ENCODE peak calls at places on chromosomes 13 and 19, in eight cellular contexts. One of them, this sample, is unnamed.

GRCh38 chr13:20728579-20729300 is 25.2 kb downstream of the IL17D start:
- DNase-seq in CD8-positive, alpha-beta memory T cell: no peak
- DNase-seq in CD4-positive, alpha-beta T cell: no peak
- DNase-seq in substantia nigra: no peak
- DNase-seq in prostate gland: no peak
- DNase-seq in hepatocyte: no peak
- DNase-seq in left ventricle myocardium inferior: no peak
- DNase-seq in upper lobe of right lung: no peak
- DNase-seq in this sample: no peak

GRCh38 chr19:56403261-56403660 is 871 bp upstream of the ZNF583 start:
- DNase-seq in CD8-positive, alpha-beta memory T cell: no peak
- DNase-seq in CD4-positive, alpha-beta T cell: no peak
- DNase-seq in substantia nigra: no peak
- DNase-seq in prostate gland: no peak
- DNase-seq in hepatocyte: no peak
- DNase-seq in left ventricle myocardium inferior: no peak
- DNase-seq in upper lobe of right lung: no peak
- DNase-seq in this sample: no peak

GRCh38 chr19:8648240-8648639 is 17.8 kb downstream of the NFILZ start:
- DNase-seq in CD8-positive, alpha-beta memory T cell: no peak
- DNase-seq in CD4-positive, alpha-beta T cell: no peak
- DNase-seq in substantia nigra: no peak
- DNase-seq in prostate gland: no peak
- DNase-seq in hepatocyte: no peak
- DNase-seq in left ventricle myocardium inferior: no peak
- DNase-seq in upper lobe of right lung: no peak
- DNase-seq in this sample: no peak

GRCh38 chr19:5828661-5829566 is 10.6 kb downstream of the FUT6 start:
- DNase-seq in CD8-positive, alpha-beta memory T cell: no peak
- DNase-seq in CD4-positive, alpha-beta T cell: no peak
- DNase-seq in substantia nigra: no peak
- DNase-seq in prostate gland: no peak
- DNase-seq in hepatocyte: peak; percentile 89
- DNase-seq in left ventricle myocardium inferior: peak; percentile 40
- DNase-seq in upper lobe of right lung: no peak
- DNase-seq in this sample: no peak

GRCh38 chr13:29923554-29924481 is 73.4 kb upstream of the UBL3 start:
- DNase-seq in CD8-positive, alpha-beta memory T cell: peak; percentile 74
- DNase-seq in CD4-positive, alpha-beta T cell: peak; percentile 42
- DNase-seq in substantia nigra: no peak
- DNase-seq in prostate gland: peak; percentile 92
- DNase-seq in hepatocyte: peak; percentile 95
- DNase-seq in left ventricle myocardium inferior: peak; percentile 42
- DNase-seq in upper lobe of right lung: peak; percentile 91
- DNase-seq in this sample: no peak

GRCh38 chr19:30255783-30256509 is 116.2 kb upstream of the ZNF536 start:
- DNase-seq in CD8-positive, alpha-beta memory T cell: no peak
- DNase-seq in CD4-positive, alpha-beta T cell: no peak
- DNase-seq in substantia nigra: no peak
- DNase-seq in prostate gland: no peak
- DNase-seq in hepatocyte: no peak
- DNase-seq in left ventricle myocardium inferior: no peak
- DNase-seq in upper lobe of right lung: no peak
- DNase-seq in this sample: no peak

GRCh38 chr13:98199480-98199879 is 22.4 kb upstream of the RNF113B start:
- DNase-seq in CD8-positive, alpha-beta memory T cell: no peak
- DNase-seq in CD4-positive, alpha-beta T cell: no peak
- DNase-seq in substantia nigra: no peak
- DNase-seq in prostate gland: no peak
- DNase-seq in hepatocyte: no peak
- DNase-seq in left ventricle myocardium inferior: no peak
- DNase-seq in upper lobe of right lung: no peak
- DNase-seq in this sample: no peak

GRCh38 chr19:4066682-4067395 is at the start of gene ZBTB7A:
- DNase-seq in CD8-positive, alpha-beta memory T cell: peak; percentile 91
- DNase-seq in CD4-positive, alpha-beta T cell: peak; percentile 76
- DNase-seq in substantia nigra: no peak
- DNase-seq in prostate gland: peak; percentile 81
- DNase-seq in hepatocyte: peak; percentile 90
- DNase-seq in left ventricle myocardium inferior: peak; percentile 87
- DNase-seq in upper lobe of right lung: peak; percentile 92
- DNase-seq in this sample: peak; percentile 66

GRCh38 chr13:59494560-59494970 is 669.2 kb downstream of the DIAPH3 start:
- DNase-seq in CD8-positive, alpha-beta memory T cell: no peak
- DNase-seq in CD4-positive, alpha-beta T cell: no peak
- DNase-seq in substantia nigra: no peak
- DNase-seq in prostate gland: no peak
- DNase-seq in hepatocyte: no peak
- DNase-seq in left ventricle myocardium inferior: peak; percentile 30
- DNase-seq in upper lobe of right lung: no peak
- DNase-seq in this sample: no peak

GRCh38 chr13:22091222-22091970 is 420.5 kb downstream of the FGF9 start:
- DNase-seq in CD8-positive, alpha-beta memory T cell: no peak
- DNase-seq in CD4-positive, alpha-beta T cell: no peak
- DNase-seq in substantia nigra: no peak
- DNase-seq in prostate gland: no peak
- DNase-seq in hepatocyte: peak; percentile 52
- DNase-seq in left ventricle myocardium inferior: no peak
- DNase-seq in upper lobe of right lung: no peak
- DNase-seq in this sample: no peak

GRCh38 chr13:75761373-75761772 is 125.2 kb downstream of the LMO7 start:
- DNase-seq in CD8-positive, alpha-beta memory T cell: no peak
- DNase-seq in CD4-positive, alpha-beta T cell: no peak
- DNase-seq in substantia nigra: no peak
- DNase-seq in prostate gland: no peak
- DNase-seq in hepatocyte: no peak
- DNase-seq in left ventricle myocardium inferior: no peak
- DNase-seq in upper lobe of right lung: no peak
- DNase-seq in this sample: no peak

GRCh38 chr13:92265408-92265807 is 867.0 kb downstream of the GPC5 start:
- DNase-seq in CD8-positive, alpha-beta memory T cell: no peak
- DNase-seq in CD4-positive, alpha-beta T cell: no peak
- DNase-seq in substantia nigra: no peak
- DNase-seq in prostate gland: no peak
- DNase-seq in hepatocyte: no peak
- DNase-seq in left ventricle myocardium inferior: no peak
- DNase-seq in upper lobe of right lung: no peak
- DNase-seq in this sample: no peak

GRCh38 chr13:110560606-110561334 is 752 bp downstream of the RAB20 start:
- DNase-seq in CD8-positive, alpha-beta memory T cell: no peak
- DNase-seq in CD4-positive, alpha-beta T cell: no peak
- DNase-seq in substantia nigra: no peak
- DNase-seq in prostate gland: no peak
- DNase-seq in hepatocyte: peak; percentile 60
- DNase-seq in left ventricle myocardium inferior: peak; percentile 29
- DNase-seq in upper lobe of right lung: no peak
- DNase-seq in this sample: no peak

GRCh38 chr13:47555235-47555634 is 445.8 kb downstream of the SUCLA2 start:
- DNase-seq in CD8-positive, alpha-beta memory T cell: no peak
- DNase-seq in CD4-positive, alpha-beta T cell: no peak
- DNase-seq in substantia nigra: no peak
- DNase-seq in prostate gland: no peak
- DNase-seq in hepatocyte: no peak
- DNase-seq in left ventricle myocardium inferior: no peak
- DNase-seq in upper lobe of right lung: no peak
- DNase-seq in this sample: no peak

GRCh38 chr13:24851546-24851945 is 87.6 kb downstream of the RNF17 start:
- DNase-seq in CD8-positive, alpha-beta memory T cell: no peak
- DNase-seq in CD4-positive, alpha-beta T cell: no peak
- DNase-seq in substantia nigra: no peak
- DNase-seq in prostate gland: no peak
- DNase-seq in hepatocyte: peak; percentile 37
- DNase-seq in left ventricle myocardium inferior: no peak
- DNase-seq in upper lobe of right lung: no peak
- DNase-seq in this sample: no peak
- H3K27ac ChIP-seq in CD8-positive, alpha-beta memory T cell: no peak overlapping the region
- H3K27ac ChIP-seq in CD4-positive, alpha-beta T cell: no peak overlapping the region
- H3K27ac ChIP-seq in substantia nigra: no peak overlapping the region
- H3K27ac ChIP-seq in prostate gland: no peak overlapping the region
- H3K27ac ChIP-seq in hepatocyte: peak overlapping the region; percentile 82
- H3K27ac ChIP-seq in left ventricle myocardium inferior: no peak overlapping the region
- H3K27ac ChIP-seq in upper lobe of right lung: no peak overlapping the region
- H3K27ac ChIP-seq in this sample: no peak overlapping the region

GRCh38 chr19:38544569-38545315 is 73.0 kb downstream of the MAP4K1 start:
- DNase-seq in CD8-positive, alpha-beta memory T cell: no peak
- DNase-seq in CD4-positive, alpha-beta T cell: no peak
- DNase-seq in substantia nigra: no peak
- DNase-seq in prostate gland: peak; percentile 20
- DNase-seq in hepatocyte: no peak
- DNase-seq in left ventricle myocardium inferior: no peak
- DNase-seq in upper lobe of right lung: no peak
- DNase-seq in this sample: no peak
- H3K27ac ChIP-seq in CD8-positive, alpha-beta memory T cell: peak overlapping the region; percentile 41
- H3K27ac ChIP-seq in CD4-positive, alpha-beta T cell: no peak overlapping the region
- H3K27ac ChIP-seq in substantia nigra: peak overlapping the region; percentile 80
- H3K27ac ChIP-seq in prostate gland: no peak overlapping the region
- H3K27ac ChIP-seq in hepatocyte: peak overlapping the region; percentile 14
- H3K27ac ChIP-seq in left ventricle myocardium inferior: no peak overlapping the region
- H3K27ac ChIP-seq in upper lobe of right lung: peak overlapping the region; percentile 7
- H3K27ac ChIP-seq in this sample: peak overlapping the region; percentile 14

DNA sequence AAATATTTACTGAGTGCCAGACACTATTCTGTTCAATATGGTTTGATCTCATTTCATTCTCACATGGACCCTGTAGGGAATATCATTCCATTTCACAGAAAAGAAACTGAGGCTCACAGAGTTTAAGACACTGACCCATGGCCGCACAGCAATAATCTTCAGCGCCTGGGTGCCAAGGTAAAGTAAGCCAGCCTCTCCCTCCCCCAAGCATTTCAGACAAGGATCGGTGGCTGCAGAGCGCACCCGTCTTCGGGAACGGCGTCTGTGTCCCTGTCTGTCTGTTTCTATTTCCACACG is 4.3 kb upstream of the PDE4A start:
- DNase-seq in CD8-positive, alpha-beta memory T cell: no peak
- DNase-seq in CD4-positive, alpha-beta T cell: no peak
- DNase-seq in substantia nigra: no peak
- DNase-seq in prostate gland: no peak
- DNase-seq in hepatocyte: no peak
- DNase-seq in left ventricle myocardium inferior: no peak
- DNase-seq in upper lobe of right lung: no peak
- DNase-seq in this sample: no peak
- H3K27ac ChIP-seq in CD8-positive, alpha-beta memory T cell: peak overlapping the region; percentile 71
- H3K27ac ChIP-seq in CD4-positive, alpha-beta T cell: peak overlapping the region; percentile 31
- H3K27ac ChIP-seq in substantia nigra: no peak overlapping the region
- H3K27ac ChIP-seq in prostate gland: no peak overlapping the region
- H3K27ac ChIP-seq in hepatocyte: no peak overlapping the region
- H3K27ac ChIP-seq in left ventricle myocardium inferior: peak overlapping the region; percentile 37
- H3K27ac ChIP-seq in upper lobe of right lung: peak overlapping the region; percentile 37
- H3K27ac ChIP-seq in this sample: peak overlapping the region; percentile 21

GRCh38 chr19:1134431-1134830 is 30.6 kb downstream of the GPX4 start:
- DNase-seq in CD8-positive, alpha-beta memory T cell: no peak
- DNase-seq in CD4-positive, alpha-beta T cell: no peak
- DNase-seq in substantia nigra: no peak
- DNase-seq in prostate gland: no peak
- DNase-seq in hepatocyte: no peak
- DNase-seq in left ventricle myocardium inferior: no peak
- DNase-seq in upper lobe of right lung: no peak
- DNase-seq in this sample: no peak

GRCh38 chr19:1135454-1135853 is 31.7 kb downstream of the GPX4 start:
- DNase-seq in CD8-positive, alpha-beta memory T cell: no peak
- DNase-seq in CD4-positive, alpha-beta T cell: no peak
- DNase-seq in substantia nigra: no peak
- DNase-seq in prostate gland: no peak
- DNase-seq in hepatocyte: no peak
- DNase-seq in left ventricle myocardium inferior: no peak
- DNase-seq in upper lobe of right lung: no peak
- DNase-seq in this sample: no peak

GRCh38 chr19:1132625-1133383 is 29.0 kb downstream of the GPX4 start:
- DNase-seq in CD8-positive, alpha-beta memory T cell: peak; percentile 65
- DNase-seq in CD4-positive, alpha-beta T cell: peak; percentile 23
- DNase-seq in substantia nigra: no peak
- DNase-seq in prostate gland: no peak
- DNase-seq in hepatocyte: no peak
- DNase-seq in left ventricle myocardium inferior: no peak
- DNase-seq in upper lobe of right lung: no peak
- DNase-seq in this sample: no peak

GRCh38 chr19:1131718-1132552 is 28.1 kb downstream of the GPX4 start:
- DNase-seq in CD8-positive, alpha-beta memory T cell: peak; percentile 90
- DNase-seq in CD4-positive, alpha-beta T cell: peak; percentile 94
- DNase-seq in substantia nigra: no peak
- DNase-seq in prostate gland: peak; percentile 83
- DNase-seq in hepatocyte: peak; percentile 93
- DNase-seq in left ventricle myocardium inferior: peak; percentile 86
- DNase-seq in upper lobe of right lung: peak; percentile 94
- DNase-seq in this sample: no peak

DNA sequence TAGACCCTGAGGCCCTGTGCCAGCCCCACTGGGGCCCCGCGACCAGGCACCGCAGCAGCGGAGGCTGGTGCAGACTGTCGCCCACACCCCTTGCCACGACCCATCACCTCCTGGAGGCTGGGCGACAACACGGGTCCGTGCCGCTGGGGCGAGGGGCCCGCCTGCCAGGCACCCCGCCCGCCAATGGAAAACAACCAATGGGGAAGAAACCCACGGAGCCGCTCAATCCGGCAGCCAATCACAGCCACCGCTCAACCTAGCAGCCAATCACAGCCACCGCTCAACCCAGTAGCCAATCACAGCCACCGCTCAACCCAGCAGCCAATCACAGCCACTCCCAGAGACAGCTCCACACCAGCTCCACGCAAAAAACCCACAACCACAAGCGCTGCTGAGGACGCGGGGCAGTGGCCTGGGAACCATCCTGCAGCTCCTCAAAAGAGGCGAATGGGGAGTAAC is 29.7 kb downstream of the GPX4 start:
- DNase-seq in CD8-positive, alpha-beta memory T cell: peak; percentile 93
- DNase-seq in CD4-positive, alpha-beta T cell: peak; percentile 73
- DNase-seq in substantia nigra: no peak
- DNase-seq in prostate gland: no peak
- DNase-seq in hepatocyte: no peak
- DNase-seq in left ventricle myocardium inferior: no peak
- DNase-seq in upper lobe of right lung: no peak
- DNase-seq in this sample: no peak
- H3K27ac ChIP-seq in CD8-positive, alpha-beta memory T cell: peak overlapping the region; percentile 87
- H3K27ac ChIP-seq in CD4-positive, alpha-beta T cell: peak overlapping the region; percentile 92
- H3K27ac ChIP-seq in substantia nigra: no peak overlapping the region
- H3K27ac ChIP-seq in prostate gland: peak overlapping the region; percentile 89
- H3K27ac ChIP-seq in hepatocyte: peak overlapping the region; percentile 95
- H3K27ac ChIP-seq in left ventricle myocardium inferior: peak overlapping the region; percentile 93
- H3K27ac ChIP-seq in upper lobe of right lung: peak overlapping the region; percentile 97
- H3K27ac ChIP-seq in this sample: no peak overlapping the region

DNA sequence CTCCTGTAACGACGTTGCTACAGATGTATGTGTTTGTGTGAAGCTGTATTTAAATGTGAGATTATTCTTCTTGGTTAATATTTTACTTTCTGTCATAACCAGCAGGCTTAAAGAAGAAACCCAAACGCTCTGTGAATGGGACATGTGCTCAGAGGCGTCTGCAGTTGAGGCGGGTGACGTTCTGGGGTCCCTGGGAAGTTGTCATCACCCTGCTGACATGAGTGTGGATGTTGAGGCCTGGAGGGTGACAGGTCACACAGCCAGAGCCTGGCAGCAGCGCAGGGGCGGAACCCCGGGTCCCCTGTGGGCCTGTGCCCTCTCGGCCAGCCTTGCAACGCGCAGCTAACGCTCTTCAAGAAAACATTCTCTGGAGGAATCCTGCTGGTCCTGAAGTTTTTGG is 16.6 kb downstream of the RASA3 start:
- DNase-seq in CD8-positive, alpha-beta memory T cell: peak; percentile 42
- DNase-seq in CD4-positive, alpha-beta T cell: no peak
- DNase-seq in substantia nigra: no peak
- DNase-seq in prostate gland: no peak
- DNase-seq in hepatocyte: no peak
- DNase-seq in left ventricle myocardium inferior: no peak
- DNase-seq in upper lobe of right lung: peak; percentile 54
- DNase-seq in this sample: no peak
- H3K27ac ChIP-seq in CD8-positive, alpha-beta memory T cell: peak overlapping the region; percentile 24
- H3K27ac ChIP-seq in CD4-positive, alpha-beta T cell: no peak overlapping the region
- H3K27ac ChIP-seq in substantia nigra: no peak overlapping the region
- H3K27ac ChIP-seq in prostate gland: no peak overlapping the region
- H3K27ac ChIP-seq in hepatocyte: peak overlapping the region; percentile 84
- H3K27ac ChIP-seq in left ventricle myocardium inferior: peak overlapping the region; percentile 39
- H3K27ac ChIP-seq in upper lobe of right lung: peak overlapping the region; percentile 30
- H3K27ac ChIP-seq in this sample: no peak overlapping the region

GRCh38 chr13:33264620-33264978 is 21.0 kb downstream of the STARD13 start:
- DNase-seq in CD8-positive, alpha-beta memory T cell: no peak
- DNase-seq in CD4-positive, alpha-beta T cell: no peak
- DNase-seq in substantia nigra: no peak
- DNase-seq in prostate gland: no peak
- DNase-seq in hepatocyte: no peak
- DNase-seq in left ventricle myocardium inferior: no peak
- DNase-seq in upper lobe of right lung: no peak
- DNase-seq in this sample: no peak
- H3K27ac ChIP-seq in CD8-positive, alpha-beta memory T cell: no peak overlapping the region
- H3K27ac ChIP-seq in CD4-positive, alpha-beta T cell: no peak overlapping the region
- H3K27ac ChIP-seq in substantia nigra: peak overlapping the region; percentile 90
- H3K27ac ChIP-seq in prostate gland: no peak overlapping the region
- H3K27ac ChIP-seq in hepatocyte: no peak overlapping the region
- H3K27ac ChIP-seq in left ventricle myocardium inferior: peak overlapping the region; percentile 88
- H3K27ac ChIP-seq in upper lobe of right lung: peak overlapping the region; percentile 14
- H3K27ac ChIP-seq in this sample: peak overlapping the region; percentile 72

This sample was measured in caudate nucleus.